ENCODE peak calls at places on chromosome 5, in six cellular contexts. J, T, F, U, K and Y are unnamed samples.

GRCh38 chr5:81755320-81755719 is 4.4 kb upstream of the SSBP2 start:
- DNase-seq in J (peak), T (no peak), F (peak), U (peak), K (peak), Y (peak)

GRCh38 chr5:14929293-14930065 is 57.9 kb upstream of the ANKH start:
- DNase-seq in J (no peak), T (no peak), F (no peak), U (no peak), K (no peak), Y (no peak)

GRCh38 chr5:81233080-81233634 is at the start of gene CKMT2:
- DNase-seq in J (peak), T (no peak), F (no peak), U (peak), K (peak), Y (no peak)

GRCh38 chr5:157823655-157824054 is 35.3 kb downstream of the CLINT1 start:
- DNase-seq in J (no peak), T (no peak), F (no peak), U (no peak), K (no peak), Y (no peak)

GRCh38 chr5:160656961-160657570 is 194.9 kb downstream of the ATP10B start:
- DNase-seq in J (no peak), T (no peak), F (no peak), U (no peak), K (no peak), Y (no peak)

GRCh38 chr5:122999947-123000563 is 36.5 kb downstream of the PPIC start:
- DNase-seq in J (peak), T (no peak), F (peak), U (peak), K (peak), Y (peak)

GRCh38 chr5:6572825-6573380 is 59.9 kb downstream of the NSUN2 start:
- DNase-seq in J (no peak), T (no peak), F (no peak), U (no peak), K (no peak), Y (no peak)

GRCh38 chr5:112419596-112420110 is 576 bp upstream of the EPB41L4A start:
- DNase-seq in J (peak), T (no peak), F (peak), U (peak), K (peak), Y (peak)

GRCh38 chr5:93303291-93303691 is 277.7 kb downstream of the NR2F1-AS1 start:
- DNase-seq in J (no peak), T (no peak), F (no peak), U (no peak), K (no peak), Y (no peak)

GRCh38 chr5:34008721-34009120 is 871 bp upstream of the AMACR start:
- DNase-seq in J (no peak), T (no peak), F (no peak), U (no peak), K (no peak), Y (no peak)

GRCh38 chr5:42547146-42547545 is 123.9 kb downstream of the GHR start:
- DNase-seq in J (no peak), T (no peak), F (peak), U (no peak), K (no peak), Y (peak)

GRCh38 chr5:115962565-115963402 is 509 bp downstream of the LVRN start:
- DNase-seq in J (peak), T (no peak), F (no peak), U (peak), K (no peak), Y (no peak)

GRCh38 chr5:180639743-180640300 is 9.6 kb downstream of the FLT4 start:
- DNase-seq in J (no peak), T (no peak), F (no peak), U (peak), K (no peak), Y (no peak)

GRCh38 chr5:84080908-84081307 is 303.8 kb downstream of the EDIL3 start:
- DNase-seq in J (no peak), T (no peak), F (no peak), U (no peak), K (no peak), Y (no peak)

DNA sequence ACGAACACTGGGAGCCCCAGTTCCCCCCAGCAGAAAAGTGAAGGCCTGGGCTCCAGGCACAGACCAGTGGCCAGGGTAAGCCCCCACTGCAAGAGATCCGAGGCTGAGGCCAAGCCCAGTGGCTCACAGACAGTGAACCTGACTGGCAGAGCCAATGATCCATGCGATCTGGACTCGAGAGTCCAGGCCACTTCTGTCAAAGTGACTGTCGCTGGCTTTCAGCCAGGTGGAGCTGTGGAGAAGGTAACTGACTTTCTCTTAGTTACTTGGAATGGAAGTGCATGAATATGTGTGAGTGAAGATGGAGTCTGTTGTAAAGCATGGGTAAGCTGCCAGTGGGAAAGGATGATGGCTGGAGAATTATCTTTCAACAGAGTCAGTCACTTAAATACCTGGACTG is 99.7 kb downstream of the GOLPH3 start:
- DNase-seq in J (peak), T (no peak), F (no peak), U (no peak), K (no peak), Y (no peak)
- TF ChIP-seq CTCF in J (no peak), T (no peak), F (no peak), U (no peak), K (no peak), Y (no peak)

GRCh38 chr5:136042156-136042555 is 13.4 kb downstream of the TGFBI start:
- DNase-seq in J (no peak), T (no peak), F (no peak), U (no peak), K (no peak), Y (no peak)

GRCh38 chr5:136043551-136043950 is 14.8 kb downstream of the TGFBI start:
- DNase-seq in J (no peak), T (no peak), F (no peak), U (no peak), K (no peak), Y (no peak)

GRCh38 chr5:136046231-136046630 is 17.4 kb downstream of the TGFBI start:
- DNase-seq in J (no peak), T (no peak), F (no peak), U (no peak), K (peak), Y (no peak)

GRCh38 chr5:136042665-136043121 is 13.9 kb downstream of the TGFBI start:
- DNase-seq in J (peak), T (no peak), F (no peak), U (no peak), K (no peak), Y (no peak)

GRCh38 chr5:136043968-136044610 is 15.3 kb downstream of the TGFBI start:
- DNase-seq in J (no peak), T (no peak), F (no peak), U (no peak), K (peak), Y (no peak)
- H3K27ac ChIP-seq in J (no peak), T (no peak), F (peak), U (no peak), K (no peak), Y (peak)

GRCh38 chr5:75733767-75734166 is 16.5 kb upstream of the POC5 start:
- DNase-seq in J (no peak), T (no peak), F (no peak), U (no peak), K (no peak), Y (no peak)

GRCh38 chr5:75729321-75729720 is 12.1 kb upstream of the POC5 start:
- DNase-seq in J (no peak), T (no peak), F (no peak), U (peak), K (no peak), Y (no peak)

GRCh38 chr5:75736273-75736672 is 19.0 kb upstream of the POC5 start:
- DNase-seq in J (peak), T (no peak), F (no peak), U (no peak), K (no peak), Y (no peak)

GRCh38 chr5:75734913-75735789 is 17.9 kb upstream of the POC5 start:
- DNase-seq in J (peak), T (peak), F (peak), U (peak), K (no peak), Y (peak)
- TF ChIP-seq CTCF in J (peak), T (peak), F (peak), U (peak), K (no peak), Y (peak)

GRCh38 chr5:119341452-119342349 is 14.1 kb upstream of the TNFAIP8 start:
- DNase-seq in J (no peak), T (no peak), F (no peak), U (no peak), K (no peak), Y (no peak)
- H3K27ac ChIP-seq in J (no peak), T (peak), F (no peak), U (no peak), K (no peak), Y (no peak)